ENCODE peak calls at places on chromosomes 7 and 10, in six cellular contexts. N is H9, J is neuronal stem cell, H is Peyer's patch, Z is HepG2, M is right cardiac atrium. R is an unnamed sample. For H3K27me3, the result is how much of the 10 kb centered on the place peaks cover.

GRCh38 chr10:89301721-89302445 is at the start of gene IFIT2:
- DNase-seq in J (no peak), M (peak), Z (peak), N (no peak), H (peak), R (peak)

GRCh38 chr7:6210973-6211372 is 61.5 kb downstream of the CYTH3 start:
- DNase-seq in J (no peak), M (no peak), Z (no peak), H (no peak), N (no peak), R (no peak)

GRCh38 chr7:129480674-129481363 is 21.5 kb upstream of the SMKR1 start:
- DNase-seq in N (no peak), H (no peak), J (no peak), Z (no peak), M (no peak), R (no peak)

GRCh38 chr10:70729763-70730357 is 55.3 kb downstream of the TBATA start:
- DNase-seq in J (no peak), H (no peak), M (peak), Z (no peak), N (no peak), R (peak)

GRCh38 chr7:98879198-98879988 is 1.1 kb downstream of the TRRAP start:
- DNase-seq in M (no peak), J (no peak), Z (peak), N (peak), H (peak), R (no peak)

GRCh38 chr7:51090411-51090810 is 226.2 kb downstream of the COBL start:
- DNase-seq in M (no peak), H (no peak), J (no peak), Z (no peak), N (no peak), R (no peak)

GRCh38 chr7:94289071-94289470 is 105.6 kb upstream of the COL1A2 start:
- DNase-seq in J (peak), N (peak), M (no peak), Z (peak), H (no peak), R (peak)

GRCh38 chr10:35546824-35547225 is 58.3 kb upstream of the GJD4 start:
- DNase-seq in H (no peak), J (no peak), Z (peak), N (no peak), M (no peak), R (no peak)

GRCh38 chr10:12907651-12908050 is 93.9 kb downstream of the CCDC3 start:
- DNase-seq in N (no peak), H (no peak), M (no peak), Z (no peak), J (no peak), R (no peak)

GRCh38 chr7:13117103-13117502 is 429.7 kb downstream of the ARL4A start:
- DNase-seq in N (no peak), M (no peak), Z (peak), J (no peak), H (no peak), R (no peak)

GRCh38 chr7:91636129-91636724 is 244.3 kb downstream of the MTERF1 start:
- DNase-seq in J (peak), Z (peak), M (no peak), N (peak), H (no peak), R (peak)

GRCh38 chr10:131178956-131179355 is 132.6 kb downstream of the TCERG1L start:
- DNase-seq in M (no peak), N (no peak), J (no peak), Z (no peak), H (peak), R (no peak)

GRCh38 chr7:123770378-123770777 is 21.6 kb upstream of the WASL start:
- DNase-seq in Z (peak), H (no peak), J (no peak), N (no peak), M (no peak), R (no peak)

GRCh38 chr10:17232276-17232987 is 4.4 kb downstream of the VIM start:
- DNase-seq in M (no peak), Z (no peak), J (no peak), H (no peak), N (no peak), R (no peak)

GRCh38 chr7:51135576-51135975 is 181.0 kb downstream of the COBL start:
- DNase-seq in M (no peak), Z (no peak), N (no peak), J (no peak), H (no peak), R (no peak)

GRCh38 chr7:68420342-68420750 is 1177.9 kb upstream of the AUTS2 start:
- DNase-seq in N (no peak), H (no peak), Z (no peak), J (no peak), M (peak), R (no peak)

GRCh38 chr7:128882134-128882533 is 19.5 kb downstream of the ATP6V1F start:
- DNase-seq in M (no peak), Z (no peak), J (no peak), H (no peak), N (no peak), R (no peak)

GRCh38 chr7:41188163-41189130 is 514.4 kb downstream of the INHBA start:
- DNase-seq in M (no peak), N (no peak), Z (no peak), H (no peak), J (no peak), R (no peak)

GRCh38 chr10:10317151-10317550 is 700.5 kb upstream of the CELF2 start:
- DNase-seq in M (no peak), J (no peak), N (no peak), H (no peak), Z (no peak), R (no peak)

GRCh38 chr7:117123311-117123926 is 170.1 kb downstream of the ST7 start:
- DNase-seq in M (no peak), J (no peak), N (no peak), H (no peak), Z (no peak), R (no peak)

DNA sequence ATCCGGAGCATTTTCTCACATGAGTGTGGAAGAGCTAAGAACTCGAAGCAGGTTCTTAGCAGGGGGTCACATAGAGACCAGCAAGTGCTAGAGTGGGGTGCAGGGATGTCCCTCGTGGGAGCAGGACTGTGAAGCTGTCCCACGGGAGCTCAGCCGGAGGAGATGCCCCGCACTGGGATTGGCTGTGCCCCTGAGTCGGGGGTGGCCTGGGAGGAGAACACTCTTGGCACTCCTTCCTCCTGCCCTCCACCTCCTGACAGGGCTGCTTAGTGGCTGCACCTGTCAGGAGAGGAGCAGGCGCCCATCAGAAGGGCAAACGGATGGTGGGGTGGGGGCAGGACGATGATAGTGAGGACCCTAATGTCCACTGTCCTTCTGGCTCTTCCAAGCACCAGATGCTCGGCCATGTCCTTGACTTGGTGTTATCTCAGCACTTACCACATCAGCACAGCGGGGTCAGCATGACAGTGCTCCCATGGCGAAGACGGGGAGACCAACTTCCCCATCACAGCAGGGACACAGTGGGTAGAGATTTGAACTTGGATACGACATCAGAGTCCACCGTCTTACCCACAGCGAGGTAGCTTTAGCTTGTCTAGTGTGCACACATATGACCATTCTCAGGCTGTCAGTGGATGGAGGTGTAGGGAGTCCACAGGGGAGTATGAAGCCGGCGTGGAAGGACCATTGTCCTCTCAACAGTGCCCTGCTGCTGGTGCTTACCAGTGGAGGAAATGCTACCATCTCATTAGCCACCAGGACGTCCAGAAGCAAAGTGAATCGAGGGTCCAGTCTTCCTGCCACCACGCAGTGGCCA is 142.5 kb upstream of the SHH start:
- DNase-seq in M (no peak), H (no peak), J (no peak), Z (no peak), N (no peak), R (no peak)
- H3K27me3 ChIP-seq in M (under half), H (under half), J (under half), Z (under half), N (under half), R (under half)

DNA sequence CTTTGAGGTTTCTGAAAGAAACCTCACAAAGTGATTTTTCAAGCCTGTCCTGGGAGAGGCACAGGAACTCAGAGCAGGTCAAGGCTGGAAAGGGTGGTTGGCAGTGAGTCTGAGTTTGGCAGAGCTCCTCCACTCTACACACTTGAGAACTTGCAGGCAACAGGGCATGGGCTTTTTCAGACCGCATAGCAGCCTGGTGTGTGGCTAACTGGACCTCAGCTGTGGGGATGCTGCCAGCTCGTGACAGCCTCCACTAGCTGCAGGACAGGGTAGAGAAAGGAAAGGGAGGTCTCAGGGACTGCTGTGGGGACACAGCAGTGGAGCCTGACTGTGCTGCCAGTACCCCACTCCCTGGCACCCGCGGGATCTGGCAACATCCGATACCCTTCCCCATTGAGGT is 2.6 kb downstream of the CDHR1 start:
- DNase-seq in M (no peak), J (no peak), N (no peak), H (no peak), Z (no peak), R (no peak)
- H3K27me3 ChIP-seq in M (under half), J (under half), N (under half), H (under half), Z (under half), R (under half)

GRCh38 chr10:78728176-78728575 is 340.6 kb upstream of the ZMIZ1 start:
- DNase-seq in H (no peak), N (no peak), Z (no peak), M (no peak), J (no peak), R (no peak)
- H3K27me3 ChIP-seq in H (under half), N (under half), Z (under half), M (under half), J (under half), R (under half)

DNA sequence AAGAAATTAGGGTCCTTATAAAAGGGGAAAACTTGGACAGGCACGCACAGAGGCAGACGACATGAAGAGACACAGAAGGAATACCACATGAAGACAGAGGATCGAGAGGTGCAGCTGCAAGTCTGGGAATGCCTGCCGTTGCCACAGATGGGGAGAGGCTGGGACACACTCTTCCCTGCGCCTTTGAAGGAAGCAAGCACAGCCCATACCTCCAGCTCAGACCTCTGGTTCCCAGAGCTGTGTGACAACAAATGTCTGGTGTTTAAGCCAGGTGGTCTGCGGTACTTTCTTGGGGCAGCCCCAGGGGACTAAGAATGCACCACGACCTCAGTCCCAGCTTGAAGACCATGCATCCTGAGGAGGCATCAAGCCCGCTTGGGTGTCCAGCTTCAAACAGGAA is 18.3 kb downstream of the INSIG1 start:
- DNase-seq in H (no peak), Z (no peak), J (no peak), M (no peak), N (no peak), R (no peak)
- H3K27me3 ChIP-seq in H (under half), Z (under half), J (under half), M (under half), N (under half), R (under half)

GRCh38 chr7:28956608-28957063 is 1.5 kb downstream of the TRIL start:
- DNase-seq in Z (peak), N (peak), H (peak), J (peak), M (peak), R (peak)
- H3K27me3 ChIP-seq in Z (under half), N (under half), H (under half), J (under half), M (under half), R (half or more)

GRCh38 chr10:49651039-49651835 is 28.2 kb upstream of the C10orf53 start:
- DNase-seq in M (no peak), J (no peak), Z (no peak), H (no peak), N (peak), R (no peak)
- H3K27me3 ChIP-seq in M (under half), J (under half), Z (under half), H (under half), N (under half), R (under half)

DNA sequence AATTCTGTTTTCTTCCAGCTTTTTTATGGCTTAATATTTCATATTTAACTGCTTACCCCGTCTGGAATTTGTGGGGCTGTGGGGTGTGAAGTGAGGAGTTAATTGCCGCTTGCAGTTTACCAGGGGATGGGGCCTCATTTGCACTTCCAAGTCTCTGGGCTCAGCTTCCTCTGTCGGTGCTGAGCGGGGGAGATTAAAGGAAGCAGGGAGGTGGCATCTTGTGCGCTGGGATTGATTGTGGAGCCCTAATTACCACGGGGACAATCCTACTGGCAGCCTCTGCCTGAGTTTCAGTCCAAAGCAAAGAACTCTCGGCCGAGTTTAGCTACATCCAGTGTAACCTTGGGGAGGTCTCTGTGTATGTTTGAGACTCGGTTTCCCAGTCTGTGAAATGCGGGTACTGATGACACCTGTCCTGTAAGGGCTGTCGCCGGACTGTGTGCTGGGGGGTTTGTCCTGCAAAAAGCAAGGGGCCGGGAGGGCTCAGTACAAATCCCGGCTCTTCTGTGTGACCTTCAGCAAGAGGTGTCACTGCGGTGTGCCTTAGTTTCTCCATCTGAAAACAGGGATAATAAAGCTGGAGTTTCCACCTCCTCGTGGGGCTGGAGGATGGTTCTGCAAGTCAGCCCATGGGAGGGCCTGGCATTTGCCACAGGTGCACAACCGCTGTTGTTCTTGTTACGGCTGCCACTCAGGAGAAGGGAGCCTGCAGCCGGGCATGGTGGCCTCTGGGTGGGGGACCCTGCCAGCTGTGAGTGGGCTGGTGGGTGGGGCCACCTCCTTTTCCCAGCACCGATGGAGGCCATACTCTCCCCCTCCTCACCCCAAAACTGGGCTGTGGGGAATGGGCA is 33.6 kb downstream of the ELFN1 start:
- DNase-seq in N (peak), Z (no peak), J (no peak), H (no peak), M (no peak), R (no peak)
- H3K27me3 ChIP-seq in N (under half), Z (under half), J (under half), H (under half), M (under half), R (under half)

DNA sequence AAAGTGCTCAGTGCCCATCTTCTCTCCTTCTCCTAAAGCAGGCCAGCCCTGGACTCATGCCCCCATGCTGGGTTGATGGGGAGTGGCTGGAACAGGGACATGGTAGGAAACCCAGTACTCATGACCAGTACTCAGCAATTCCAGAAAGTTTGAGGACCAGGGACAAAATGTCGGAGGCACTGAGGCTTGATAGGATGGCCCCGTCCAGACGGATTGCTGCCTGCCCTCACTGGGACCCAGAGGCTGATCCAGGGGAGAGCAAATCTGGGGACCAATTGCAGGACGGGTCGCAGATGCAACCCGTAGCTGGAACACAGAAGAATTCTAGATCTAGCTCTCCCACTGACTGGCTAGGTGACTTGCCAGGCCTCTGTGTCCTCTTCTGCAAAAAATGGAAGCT is 5.1 kb downstream of the ZCCHC24 start:
- DNase-seq in Z (no peak), H (no peak), J (no peak), N (no peak), M (no peak), R (no peak)
- H3K27me3 ChIP-seq in Z (under half), H (under half), J (under half), N (under half), M (under half), R (under half)